ENCODE peak calls at places on chromosomes 16 and 17, in five cellular contexts. A is neural progenitor cell, D is PC-3, U is A549, C is HCT116. T is an unnamed sample.

GRCh38 chr17:11351479-11351878 is 110.5 kb downstream of the SHISA6 start:
- DNase-seq in C (no peak), U (no peak), A (no peak), D (no peak), T (no peak)

GRCh38 chr17:54771409-54771808 is 129.2 kb upstream of the TOM1L1 start:
- DNase-seq in C (no peak), D (no peak), U (no peak), A (no peak), T (no peak)

GRCh38 chr16:81745704-81746558 is 33.2 kb upstream of the PLCG2 start:
- DNase-seq in U (peak; percentile 78), A (peak; percentile 58), D (no peak), C (peak; percentile 42), T (peak; percentile 91)

GRCh38 chr16:1706386-1707192 is 594 bp downstream of the MAPK8IP3 start:
- DNase-seq in A (peak; percentile 44), C (no peak), U (no peak), D (no peak), T (peak; percentile 92)

GRCh38 chr16:80573700-80574120 is 32.9 kb downstream of the DYNLRB2 start:
- DNase-seq in C (no peak), D (no peak), A (no peak), U (no peak), T (no peak)

GRCh38 chr17:43033947-43034622 is 9.1 kb downstream of the RND2 start:
- DNase-seq in C (no peak), D (no peak), U (no peak), A (peak; percentile 48), T (peak; percentile 72)

GRCh38 chr16:59880626-59881025 is 1146.5 kb upstream of the GOT2 start:
- DNase-seq in A (no peak), D (peak; percentile 4), U (no peak), C (no peak), T (no peak)

GRCh38 chr17:42526031-42526444 is 10.0 kb upstream of the NAGLU start:
- DNase-seq in U (no peak), C (no peak), D (no peak), A (no peak), T (peak; percentile 84)

GRCh38 chr17:17917394-17917793 is 54.8 kb downstream of the TOM1L2 start:
- DNase-seq in U (no peak), A (no peak), D (no peak), C (no peak), T (no peak)

GRCh38 chr16:2427526-2427925 is 1.7 kb upstream of the CCNF start:
- DNase-seq in A (no peak), D (no peak), U (no peak), C (no peak), T (no peak)

GRCh38 chr16:57911711-57912110 is 59.2 kb downstream of the CNGB1 start:
- DNase-seq in U (no peak), D (no peak), A (no peak), C (no peak), T (no peak)

GRCh38 chr17:19383681-19384470 is 3.1 kb downstream of the MFAP4 start:
- DNase-seq in D (no peak), U (no peak), C (no peak), A (no peak), T (peak; percentile 84)

GRCh38 chr17:34750004-34750403 is 170.6 kb downstream of the TMEM132E start:
- DNase-seq in C (no peak), A (no peak), D (no peak), U (no peak), T (no peak)

GRCh38 chr17:40453881-40454630 is 10.8 kb downstream of the IGFBP4 start:
- DNase-seq in A (no peak), D (no peak), C (no peak), U (no peak), T (peak; percentile 79)

GRCh38 chr17:63150466-63150865 is 184.4 kb downstream of the TANC2 start:
- DNase-seq in U (no peak), A (no peak), D (no peak), C (no peak), T (no peak)

GRCh38 chr16:1903845-1904820 is 14.1 kb downstream of the HS3ST6 start:
- DNase-seq in U (no peak), C (no peak), A (no peak), D (no peak), T (peak; percentile 73)

GRCh38 chr17:37701424-37702020 is 43.3 kb downstream of the HNF1B start:
- DNase-seq in D (peak; percentile 38), A (peak; percentile 39), C (peak; percentile 18), U (peak; percentile 75), T (no peak)

GRCh38 chr17:15006421-15006820 is 258.7 kb downstream of the PMP22 start:
- DNase-seq in D (no peak), A (no peak), U (no peak), C (no peak), T (no peak)

GRCh38 chr17:74960739-74961342 is 11.7 kb downstream of the HID1 start:
- DNase-seq in U (peak; percentile 94), D (no peak), A (peak; percentile 80), C (peak; percentile 54), T (peak; percentile 85)

GRCh38 chr17:35716897-35717839 is 14.3 kb upstream of the RASL10B start:
- DNase-seq in C (no peak), A (no peak), U (no peak), D (no peak), T (no peak)

GRCh38 chr17:19369846-19370492 is 7.4 kb upstream of the B9D1 start:
- DNase-seq in U (no peak), C (no peak), A (no peak), D (no peak), T (peak; percentile 73)

GRCh38 chr16:1781758-1782407 is 488 bp downstream of the SPSB3 start:
- DNase-seq in D (no peak), C (no peak), U (peak; percentile 35), A (peak; percentile 53), T (peak; percentile 97)

GRCh38 chr16:3650631-3651265 is 3.7 kb upstream of the DNASE1 start:
- DNase-seq in A (no peak), D (no peak), U (no peak), C (no peak), T (no peak)

GRCh38 chr16:53067675-53068074 is 12.9 kb downstream of the CHD9 start:
- DNase-seq in D (no peak), U (no peak), C (no peak), A (no peak), T (no peak)

GRCh38 chr17:30454635-30455034 is 22.6 kb upstream of the GOSR1 start:
- DNase-seq in C (no peak), A (no peak), U (no peak), D (no peak), T (no peak)

GRCh38 chr17:4527552-4527951 is 27.6 kb downstream of the MYBBP1A start:
- DNase-seq in A (peak; percentile 38), U (no peak), D (no peak), C (no peak), T (no peak)

GRCh38 chr17:76735006-76735405 is 2.1 kb downstream of the SRSF2 start:
- DNase-seq in A (peak; percentile 16), U (no peak), C (no peak), D (peak; percentile 44), T (peak; percentile 71)

GRCh38 chr17:76735586-76736348 is 1.4 kb downstream of the SRSF2 start:
- DNase-seq in D (no peak), U (no peak), C (no peak), A (no peak), T (peak; percentile 56)

GRCh38 chr17:76733618-76733957 is 3.5 kb downstream of the SRSF2 start:
- DNase-seq in U (no peak), D (no peak), A (no peak), C (no peak), T (peak; percentile 4)

GRCh38 chr17:76734080-76734840 is 2.9 kb downstream of the SRSF2 start:
- DNase-seq in D (no peak), U (no peak), A (no peak), C (no peak), T (peak; percentile 92)

DNA sequence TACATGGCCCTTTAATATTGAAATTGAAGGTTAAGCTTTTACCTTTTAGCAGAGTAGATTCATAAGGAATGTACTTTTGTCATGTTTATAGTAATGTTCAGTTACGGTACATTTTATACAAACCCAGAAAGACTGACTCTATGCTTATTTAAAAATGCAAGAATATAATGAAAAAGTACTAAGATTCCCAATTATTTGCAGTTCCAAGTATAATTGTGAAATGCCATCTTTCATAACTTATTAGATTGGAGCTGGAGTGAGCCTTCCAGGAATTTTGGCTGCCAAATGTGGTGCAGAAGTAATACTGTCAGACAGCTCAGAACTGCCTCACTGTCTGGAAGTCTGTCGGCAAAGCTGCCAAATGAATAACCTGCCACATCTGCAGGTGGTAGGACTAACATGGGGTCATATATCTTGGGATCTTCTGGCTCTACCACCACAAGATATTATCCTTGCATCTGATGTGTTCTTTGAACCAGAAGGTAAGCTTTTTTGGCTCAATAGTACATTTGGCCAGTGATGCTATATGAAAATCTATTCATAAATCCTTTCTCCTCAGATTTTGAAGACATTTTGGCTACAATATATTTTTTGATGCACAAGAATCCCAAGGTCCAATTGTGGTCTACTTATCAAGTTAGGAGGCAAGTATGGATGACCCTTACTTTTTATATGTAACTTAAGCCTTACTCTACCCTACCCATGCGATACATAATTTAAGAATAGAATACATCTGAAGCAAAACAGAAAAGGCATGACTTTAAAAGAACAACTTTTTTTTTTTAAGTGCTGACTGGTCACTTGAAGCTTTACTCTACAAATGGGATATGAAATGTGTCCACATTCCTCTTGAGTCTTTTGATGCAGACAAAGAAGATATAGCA is 4.2 kb downstream of the SRSF2 start:
- DNase-seq in A (no peak), U (no peak), C (no peak), D (no peak), T (peak; percentile 10)
- H3K4me3 ChIP-seq in A (peak overlapping the region; percentile 90), U (peak overlapping the region; percentile 95), C (no peak overlapping the region), D (peak overlapping the region; percentile 89), T (no peak overlapping the region)

GRCh38 chr16:70703041-70703834 is 17.4 kb upstream of the MTSS2 start:
- DNase-seq in U (peak; percentile 40), D (no peak), C (no peak), A (peak; percentile 55), T (peak; percentile 99)
- TF ChIP-seq CTCF in U (no peak), D (no peak), C (peak; percentile 20), A (no peak), T (peak; percentile 50)

GRCh38 chr17:57880086-57880456 is 30.2 kb upstream of the MRPS23 start:
- DNase-seq in A (no peak), D (peak; percentile 63), C (no peak), U (no peak), T (no peak)

GRCh38 chr17:57879437-57880085 is 29.7 kb upstream of the MRPS23 start:
- DNase-seq in A (peak; percentile 39), D (peak; percentile 86), C (no peak), U (peak; percentile 91), T (peak; percentile 83)

GRCh38 chr17:57881783-57882291 is 32.0 kb upstream of the MRPS23 start:
- DNase-seq in U (no peak), C (no peak), D (no peak), A (no peak), T (peak; percentile 72)

GRCh38 chr17:57877803-57878202 is 28.0 kb upstream of the MRPS23 start:
- DNase-seq in U (no peak), A (no peak), C (no peak), D (no peak), T (no peak)

GRCh38 chr17:57881143-57881542 is 31.3 kb upstream of the MRPS23 start:
- DNase-seq in U (no peak), D (no peak), C (no peak), A (no peak), T (peak; percentile 92)
- H3K4me2 ChIP-seq in U (no peak overlapping the region), D (no peak overlapping the region), C (peak overlapping the region; percentile 67), A (no peak overlapping the region), T (peak overlapping the region; percentile 35)

DNA sequence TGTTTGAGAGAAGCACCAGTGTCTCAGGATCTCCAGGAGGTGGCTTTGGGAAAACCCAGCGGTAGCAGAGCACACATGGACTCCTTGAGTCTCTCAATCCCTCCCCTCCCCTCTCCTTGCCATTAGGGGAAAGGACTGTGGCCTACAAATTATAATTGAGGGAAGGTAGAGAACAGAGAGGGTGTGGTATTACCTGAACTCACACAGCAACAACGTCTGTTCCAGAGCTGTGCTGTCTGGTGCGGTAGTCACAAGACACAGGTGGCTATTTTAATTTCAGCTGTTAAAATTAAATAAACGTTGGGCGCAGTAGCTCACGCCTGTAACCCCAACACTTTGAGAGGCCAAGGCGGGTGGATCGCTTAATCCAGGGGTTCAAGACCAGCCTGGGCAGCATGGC is 110.2 kb downstream of the ABCC6 start:
- DNase-seq in U (no peak), D (no peak), C (no peak), A (no peak), T (no peak)
- H3K4me3 ChIP-seq in U (no peak overlapping the region), D (no peak overlapping the region), C (no peak overlapping the region), A (no peak overlapping the region), T (no peak overlapping the region)